ENCODE peak calls at places on chromosomes 2 and 18, in five cellular contexts. One of them, this sample, is unnamed.

GRCh38 chr2:39413063-39413722 is 23.9 kb downstream of the MAP4K3 start:
- DNase-seq in hepatocyte: no peak
- DNase-seq in endothelial cell of umbilical vein: no peak
- DNase-seq in tibial nerve: no peak
- DNase-seq in pancreas: no peak
- DNase-seq in this sample: no peak

GRCh38 chr2:166494140-166494544 is at the start of gene SCN7A:
- DNase-seq in hepatocyte: peak; percentile 77
- DNase-seq in endothelial cell of umbilical vein: no peak
- DNase-seq in pancreas: peak; percentile 62
- DNase-seq in tibial nerve: peak; percentile 74
- DNase-seq in this sample: peak; percentile 88

GRCh38 chr2:168889635-168890005 is 610 bp downstream of the SPC25 start:
- DNase-seq in endothelial cell of umbilical vein: no peak
- DNase-seq in tibial nerve: no peak
- DNase-seq in hepatocyte: no peak
- DNase-seq in pancreas: no peak
- DNase-seq in this sample: no peak

GRCh38 chr18:25247725-25248124 is 104.2 kb downstream of the ZNF521 start:
- DNase-seq in pancreas: no peak
- DNase-seq in tibial nerve: no peak
- DNase-seq in endothelial cell of umbilical vein: peak; percentile 59
- DNase-seq in hepatocyte: no peak
- DNase-seq in this sample: no peak

GRCh38 chr2:231707625-231708049 is 688 bp upstream of the PTMA start:
- DNase-seq in pancreas: no peak
- DNase-seq in endothelial cell of umbilical vein: peak; percentile 69
- DNase-seq in hepatocyte: peak; percentile 70
- DNase-seq in tibial nerve: peak; percentile 60
- DNase-seq in this sample: peak; percentile 72

GRCh38 chr18:54924948-54925347 is 34.3 kb downstream of the CCDC68 start:
- DNase-seq in endothelial cell of umbilical vein: peak; percentile 28
- DNase-seq in hepatocyte: no peak
- DNase-seq in pancreas: no peak
- DNase-seq in tibial nerve: no peak
- DNase-seq in this sample: no peak

GRCh38 chr2:64854773-64855237 is 134.4 kb upstream of the SLC1A4 start:
- DNase-seq in hepatocyte: no peak
- DNase-seq in tibial nerve: no peak
- DNase-seq in pancreas: no peak
- DNase-seq in endothelial cell of umbilical vein: no peak
- DNase-seq in this sample: peak; percentile 62

GRCh38 chr2:189599245-189599644 is 18.7 kb upstream of the SLC40A1 start:
- DNase-seq in pancreas: no peak
- DNase-seq in tibial nerve: no peak
- DNase-seq in endothelial cell of umbilical vein: no peak
- DNase-seq in hepatocyte: no peak
- DNase-seq in this sample: no peak

GRCh38 chr2:236619910-236620612 is 50.4 kb downstream of the ACKR3 start:
- DNase-seq in endothelial cell of umbilical vein: no peak
- DNase-seq in tibial nerve: no peak
- DNase-seq in pancreas: no peak
- DNase-seq in hepatocyte: no peak
- DNase-seq in this sample: no peak

GRCh38 chr18:68779169-68779568 is 18.7 kb upstream of the CCDC102B start:
- DNase-seq in hepatocyte: peak; percentile 14
- DNase-seq in pancreas: no peak
- DNase-seq in tibial nerve: no peak
- DNase-seq in endothelial cell of umbilical vein: no peak
- DNase-seq in this sample: no peak

GRCh38 chr2:4152051-4152450 is 448.7 kb downstream of the DCDC2C start:
- DNase-seq in endothelial cell of umbilical vein: no peak
- DNase-seq in tibial nerve: no peak
- DNase-seq in pancreas: no peak
- DNase-seq in hepatocyte: no peak
- DNase-seq in this sample: no peak

GRCh38 chr2:101533611-101534601 is 59.0 kb upstream of the RFX8 start:
- DNase-seq in hepatocyte: no peak
- DNase-seq in tibial nerve: no peak
- DNase-seq in endothelial cell of umbilical vein: peak; percentile 78
- DNase-seq in pancreas: no peak
- DNase-seq in this sample: peak; percentile 32

GRCh38 chr2:84844141-84844540 is 36.7 kb downstream of the TRABD2A start:
- DNase-seq in pancreas: no peak
- DNase-seq in tibial nerve: no peak
- DNase-seq in endothelial cell of umbilical vein: no peak
- DNase-seq in hepatocyte: no peak
- DNase-seq in this sample: no peak

GRCh38 chr2:222307138-222307756 is 8.4 kb upstream of the PAX3 start:
- DNase-seq in endothelial cell of umbilical vein: no peak
- DNase-seq in hepatocyte: no peak
- DNase-seq in pancreas: peak; percentile 58
- DNase-seq in tibial nerve: no peak
- DNase-seq in this sample: no peak

GRCh38 chr18:40485318-40485717 is 1469.7 kb upstream of the PIK3C3 start:
- DNase-seq in tibial nerve: no peak
- DNase-seq in pancreas: no peak
- DNase-seq in endothelial cell of umbilical vein: no peak
- DNase-seq in hepatocyte: no peak
- DNase-seq in this sample: no peak

GRCh38 chr18:75210274-75211001 is at the start of gene TSHZ1:
- DNase-seq in endothelial cell of umbilical vein: peak; percentile 92
- DNase-seq in hepatocyte: peak; percentile 88
- DNase-seq in pancreas: no peak
- DNase-seq in tibial nerve: no peak
- DNase-seq in this sample: no peak

GRCh38 chr2:31433541-31433940 is 19.0 kb upstream of the XDH start:
- DNase-seq in pancreas: no peak
- DNase-seq in hepatocyte: no peak
- DNase-seq in endothelial cell of umbilical vein: no peak
- DNase-seq in tibial nerve: no peak
- DNase-seq in this sample: no peak

GRCh38 chr2:144671695-144672094 is 151.8 kb upstream of the ZEB2 start:
- DNase-seq in tibial nerve: no peak
- DNase-seq in hepatocyte: no peak
- DNase-seq in pancreas: no peak
- DNase-seq in endothelial cell of umbilical vein: no peak
- DNase-seq in this sample: no peak

GRCh38 chr2:179671314-179671713 is 190.1 kb downstream of the ZNF385B start:
- DNase-seq in pancreas: no peak
- DNase-seq in hepatocyte: no peak
- DNase-seq in endothelial cell of umbilical vein: no peak
- DNase-seq in tibial nerve: no peak
- DNase-seq in this sample: no peak

GRCh38 chr2:127052068-127052770 is 54.7 kb downstream of the BIN1 start:
- DNase-seq in hepatocyte: no peak
- DNase-seq in endothelial cell of umbilical vein: no peak
- DNase-seq in tibial nerve: no peak
- DNase-seq in pancreas: peak; percentile 55
- DNase-seq in this sample: peak; percentile 9

GRCh38 chr18:41265047-41265446 is 690.0 kb upstream of the PIK3C3 start:
- DNase-seq in endothelial cell of umbilical vein: peak; percentile 34
- DNase-seq in hepatocyte: no peak
- DNase-seq in pancreas: no peak
- DNase-seq in tibial nerve: no peak
- DNase-seq in this sample: no peak

GRCh38 chr2:85768713-85769112 is 14.9 kb downstream of the ATOH8 start:
- DNase-seq in hepatocyte: peak; percentile 78
- DNase-seq in endothelial cell of umbilical vein: peak; percentile 80
- DNase-seq in pancreas: no peak
- DNase-seq in tibial nerve: no peak
- DNase-seq in this sample: peak; percentile 81

GRCh38 chr2:98380203-98380535 is 33.9 kb downstream of the CNGA3 start:
- DNase-seq in endothelial cell of umbilical vein: no peak
- DNase-seq in tibial nerve: no peak
- DNase-seq in pancreas: no peak
- DNase-seq in hepatocyte: no peak
- DNase-seq in this sample: no peak

GRCh38 chr2:66694087-66694858 is 259.3 kb downstream of the MEIS1 start:
- DNase-seq in endothelial cell of umbilical vein: no peak
- DNase-seq in hepatocyte: peak; percentile 22
- DNase-seq in tibial nerve: no peak
- DNase-seq in pancreas: no peak
- DNase-seq in this sample: no peak

GRCh38 chr2:10432315-10433181 is 15.6 kb downstream of the ODC1 start:
- DNase-seq in hepatocyte: peak; percentile 62
- DNase-seq in tibial nerve: no peak
- DNase-seq in endothelial cell of umbilical vein: peak; percentile 17
- DNase-seq in pancreas: peak; percentile 65
- DNase-seq in this sample: no peak

GRCh38 chr2:196170202-196170680 is 1.1 kb downstream of the STK17B start:
- DNase-seq in pancreas: no peak
- DNase-seq in endothelial cell of umbilical vein: peak; percentile 75
- DNase-seq in tibial nerve: no peak
- DNase-seq in hepatocyte: peak; percentile 49
- DNase-seq in this sample: no peak

GRCh38 chr2:60544980-60545560 is 8.4 kb downstream of the BCL11A start:
- DNase-seq in endothelial cell of umbilical vein: no peak
- DNase-seq in hepatocyte: no peak
- DNase-seq in tibial nerve: no peak
- DNase-seq in pancreas: no peak
- DNase-seq in this sample: no peak
- H3K4me3 ChIP-seq in endothelial cell of umbilical vein: no peak overlapping the region
- H3K4me3 ChIP-seq in hepatocyte: no peak overlapping the region
- H3K4me3 ChIP-seq in tibial nerve: no peak overlapping the region
- H3K4me3 ChIP-seq in pancreas: no peak overlapping the region
- H3K4me3 ChIP-seq in this sample: no peak overlapping the region

DNA sequence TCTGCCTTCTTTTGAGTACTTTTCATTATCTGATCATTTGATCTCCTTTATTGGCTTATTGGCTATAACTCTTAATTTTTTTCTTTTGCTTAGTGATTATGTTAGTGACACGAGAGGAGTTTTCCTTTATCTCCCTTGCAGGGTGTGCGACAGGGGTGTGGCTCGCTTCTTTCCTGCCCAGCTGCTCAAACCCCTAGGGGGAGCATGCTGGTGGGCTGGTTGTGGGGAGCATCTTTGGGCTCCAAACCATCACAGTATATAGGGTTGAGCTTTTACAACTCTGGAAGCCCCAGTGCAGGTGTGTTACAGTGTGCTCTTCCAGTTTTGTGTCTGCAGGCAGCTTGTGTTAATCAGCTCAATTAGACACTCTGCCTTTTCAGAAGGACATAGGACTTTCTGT is 357.0 kb upstream of the TMEFF2 start:
- DNase-seq in pancreas: no peak
- DNase-seq in tibial nerve: no peak
- DNase-seq in endothelial cell of umbilical vein: no peak
- DNase-seq in hepatocyte: no peak
- DNase-seq in this sample: no peak
- TF ChIP-seq CTCF in pancreas: no peak
- TF ChIP-seq CTCF in tibial nerve: no peak
- TF ChIP-seq CTCF in endothelial cell of umbilical vein: no peak
- TF ChIP-seq CTCF in hepatocyte: no peak
- TF ChIP-seq CTCF in this sample: no peak

GRCh38 chr2:203328735-203329549 is 748 bp downstream of the ABI2 start:
- DNase-seq in endothelial cell of umbilical vein: peak; percentile 62
- DNase-seq in pancreas: peak; percentile 66
- DNase-seq in tibial nerve: no peak
- DNase-seq in hepatocyte: peak; percentile 75
- DNase-seq in this sample: peak; percentile 39

GRCh38 chr2:203326355-203326754 is 1.8 kb upstream of the ABI2 start:
- DNase-seq in hepatocyte: no peak
- DNase-seq in pancreas: no peak
- DNase-seq in endothelial cell of umbilical vein: no peak
- DNase-seq in tibial nerve: no peak
- DNase-seq in this sample: no peak

GRCh38 chr2:203327918-203328734 is at the start of gene ABI2:
- DNase-seq in pancreas: peak; percentile 91
- DNase-seq in tibial nerve: peak; percentile 56
- DNase-seq in hepatocyte: peak; percentile 94
- DNase-seq in endothelial cell of umbilical vein: peak; percentile 81
- DNase-seq in this sample: peak; percentile 90

GRCh38 chr2:203327582-203327917 is 644 bp upstream of the ABI2 start:
- DNase-seq in pancreas: no peak
- DNase-seq in endothelial cell of umbilical vein: no peak
- DNase-seq in hepatocyte: no peak
- DNase-seq in tibial nerve: no peak
- DNase-seq in this sample: no peak

DNA sequence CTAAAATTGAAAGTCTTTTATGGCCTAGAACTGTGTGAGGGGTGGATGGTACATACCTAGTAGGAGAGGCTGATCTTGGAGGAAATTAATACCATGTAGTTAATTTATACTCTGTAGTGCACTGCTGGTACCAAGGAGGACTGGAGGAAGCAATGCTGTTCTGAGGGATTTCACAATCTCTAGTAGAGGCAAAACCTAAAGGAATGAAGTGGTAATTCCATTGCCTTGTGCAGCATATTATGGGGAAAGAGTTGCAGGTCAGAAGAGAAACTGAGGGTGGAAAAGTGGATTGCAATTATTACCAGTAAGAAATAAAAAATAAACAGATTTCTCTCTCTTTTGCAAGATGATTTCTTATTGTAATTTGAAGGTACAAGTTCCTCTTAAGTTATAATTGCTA is 2.2 kb downstream of the ABI2 start:
- DNase-seq in endothelial cell of umbilical vein: no peak
- DNase-seq in pancreas: no peak
- DNase-seq in hepatocyte: no peak
- DNase-seq in tibial nerve: no peak
- DNase-seq in this sample: no peak
- H3K4me3 ChIP-seq in endothelial cell of umbilical vein: no peak overlapping the region
- H3K4me3 ChIP-seq in pancreas: no peak overlapping the region
- H3K4me3 ChIP-seq in hepatocyte: no peak overlapping the region
- H3K4me3 ChIP-seq in tibial nerve: no peak overlapping the region
- H3K4me3 ChIP-seq in this sample: no peak overlapping the region

GRCh38 chr2:229273384-229274338 is 2.6 kb upstream of the PID1 start:
- DNase-seq in endothelial cell of umbilical vein: peak; percentile 21
- DNase-seq in tibial nerve: no peak
- DNase-seq in hepatocyte: peak; percentile 84
- DNase-seq in pancreas: no peak
- DNase-seq in this sample: peak; percentile 64
- TF ChIP-seq CTCF in endothelial cell of umbilical vein: peak; percentile 51
- TF ChIP-seq CTCF in tibial nerve: peak; percentile 76
- TF ChIP-seq CTCF in hepatocyte: peak; percentile 87
- TF ChIP-seq CTCF in pancreas: peak; percentile 68
- TF ChIP-seq CTCF in this sample: peak; percentile 72

GRCh38 chr18:36034299-36034895 is 33.0 kb downstream of the RPRD1A start:
- DNase-seq in tibial nerve: no peak
- DNase-seq in pancreas: no peak
- DNase-seq in endothelial cell of umbilical vein: no peak
- DNase-seq in hepatocyte: no peak
- DNase-seq in this sample: no peak

GRCh38 chr18:36035253-36035652 is 32.1 kb downstream of the RPRD1A start:
- DNase-seq in pancreas: no peak
- DNase-seq in tibial nerve: no peak
- DNase-seq in endothelial cell of umbilical vein: peak; percentile 94
- DNase-seq in hepatocyte: no peak
- DNase-seq in this sample: no peak

GRCh38 chr18:36043153-36043552 is 24.2 kb downstream of the RPRD1A start:
- DNase-seq in hepatocyte: no peak
- DNase-seq in pancreas: no peak
- DNase-seq in endothelial cell of umbilical vein: no peak
- DNase-seq in tibial nerve: no peak
- DNase-seq in this sample: no peak

GRCh38 chr18:36038102-36038663 is 29.2 kb downstream of the RPRD1A start:
- DNase-seq in pancreas: no peak
- DNase-seq in tibial nerve: no peak
- DNase-seq in endothelial cell of umbilical vein: no peak
- DNase-seq in hepatocyte: no peak
- DNase-seq in this sample: no peak
- H3K4me3 ChIP-seq in pancreas: no peak overlapping the region
- H3K4me3 ChIP-seq in tibial nerve: no peak overlapping the region
- H3K4me3 ChIP-seq in endothelial cell of umbilical vein: no peak overlapping the region
- H3K4me3 ChIP-seq in hepatocyte: no peak overlapping the region
- H3K4me3 ChIP-seq in this sample: no peak overlapping the region

GRCh38 chr2:37648316-37649011 is 23.0 kb downstream of the CDC42EP3 start:
- DNase-seq in endothelial cell of umbilical vein: peak; percentile 80
- DNase-seq in tibial nerve: no peak
- DNase-seq in pancreas: no peak
- DNase-seq in hepatocyte: no peak
- DNase-seq in this sample: peak; percentile 49
- TF ChIP-seq CTCF in endothelial cell of umbilical vein: peak; percentile 33
- TF ChIP-seq CTCF in tibial nerve: peak; percentile 37
- TF ChIP-seq CTCF in pancreas: no peak
- TF ChIP-seq CTCF in hepatocyte: no peak
- TF ChIP-seq CTCF in this sample: peak; percentile 29